ENCODE peak calls at places on chromosomes 12 and 14, in five cellular contexts. F is GM12878, P is H1, E is HepG2, Y is K562. O is an unnamed sample.

GRCh38 chr12:107115119-107115518 is 21.8 kb upstream of the CRY1 start:
- DNase-seq in F (no peak), P (no peak), E (no peak), Y (no peak), O (no peak)

GRCh38 chr12:28415755-28416154 is 225.5 kb downstream of the CCDC91 start:
- DNase-seq in F (no peak), P (no peak), E (no peak), Y (no peak), O (no peak)

GRCh38 chr12:4824415-4824814 is 85.3 kb upstream of the KCNA1 start:
- DNase-seq in F (no peak), P (no peak), E (no peak), Y (no peak), O (no peak)

GRCh38 chr12:49873361-49873934 is 30.3 kb downstream of the FAIM2 start:
- DNase-seq in F (no peak), P (no peak), E (no peak), Y (no peak), O (no peak)

GRCh38 chr14:57486767-57487379 is 6.8 kb downstream of the CCDC198 start:
- DNase-seq in F (no peak), P (no peak), E (peak), Y (peak), O (peak)

GRCh38 chr14:58829594-58829993 is 191.8 kb downstream of the DACT1 start:
- DNase-seq in F (no peak), P (no peak), E (peak), Y (no peak), O (no peak)

GRCh38 chr14:50831704-50832130 is 755 bp upstream of the NIN start:
- DNase-seq in F (no peak), P (no peak), E (no peak), Y (no peak), O (no peak)

GRCh38 chr12:27841392-27841882 is 61.4 kb upstream of the MANSC4 start:
- DNase-seq in F (no peak), P (no peak), E (no peak), Y (no peak), O (peak)

GRCh38 chr12:15227004-15227679 is 5.9 kb upstream of the RERG start:
- DNase-seq in F (no peak), P (peak), E (peak), Y (peak), O (peak)

GRCh38 chr14:102891556-102891955 is 30.9 kb upstream of the AMN start:
- DNase-seq in F (no peak), P (no peak), E (no peak), Y (no peak), O (no peak)

GRCh38 chr12:69046372-69046771 is 113.4 kb upstream of the CPM start:
- DNase-seq in F (no peak), P (no peak), E (peak), Y (no peak), O (no peak)

GRCh38 chr14:50010752-50011151 is 105.6 kb downstream of the VCPKMT start:
- DNase-seq in F (no peak), P (no peak), E (no peak), Y (no peak), O (no peak)

GRCh38 chr12:20432290-20432689 is 64.0 kb downstream of the PDE3A start:
- DNase-seq in F (no peak), P (no peak), E (no peak), Y (no peak), O (no peak)

GRCh38 chr12:102426599-102427541 is 53.5 kb downstream of the IGF1 start:
- DNase-seq in F (no peak), P (no peak), E (no peak), Y (no peak), O (no peak)
- TF ChIP-seq ATF3 in F (no peak), P (no peak), E (no peak), Y (no peak), O (no peak)

DNA sequence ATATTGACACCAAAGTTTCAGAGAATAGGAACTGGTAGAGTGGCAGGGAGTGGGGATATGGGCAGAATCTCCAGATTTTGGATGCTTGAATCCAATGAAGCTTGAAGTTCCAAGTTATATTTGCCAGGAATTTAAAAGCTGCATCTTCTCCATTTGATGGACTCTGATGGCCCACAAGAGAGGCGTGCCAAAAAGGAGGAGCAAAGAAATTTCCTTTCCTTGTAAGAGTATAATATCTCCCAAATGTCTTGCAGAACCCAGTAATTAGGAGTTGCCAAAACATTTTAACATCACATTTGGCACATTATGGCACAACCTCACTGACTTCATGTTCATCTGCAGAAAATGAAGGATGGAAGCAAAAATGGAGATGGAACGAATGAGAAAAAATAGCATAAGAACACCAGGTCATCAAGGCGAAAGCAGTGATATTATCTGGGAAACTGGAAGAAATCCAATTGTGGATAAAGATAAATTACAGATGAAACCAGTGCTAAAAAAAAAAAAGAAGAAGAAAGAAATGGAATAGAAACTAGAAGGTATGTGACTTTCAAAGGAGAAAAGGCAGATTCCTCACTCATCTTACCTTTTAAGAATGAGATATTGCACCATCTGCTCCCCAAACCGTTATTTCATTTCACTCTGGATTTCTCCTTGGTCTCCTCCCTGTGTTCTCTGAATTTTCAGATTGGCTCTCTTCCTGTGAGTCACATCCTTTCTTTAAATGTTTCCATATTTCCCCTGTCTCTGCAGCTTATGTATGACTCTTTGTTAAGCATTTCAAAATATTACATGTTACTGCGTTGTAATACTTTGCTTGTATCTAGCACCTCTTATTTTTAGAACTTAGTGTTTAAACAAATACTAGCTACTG is 13.5 kb upstream of the FLRT2 start:
- DNase-seq in F (no peak), P (no peak), E (no peak), Y (no peak), O (no peak)
- H3K4me2 ChIP-seq in F (no peak), P (no peak), E (no peak), Y (no peak), O (no peak)

DNA sequence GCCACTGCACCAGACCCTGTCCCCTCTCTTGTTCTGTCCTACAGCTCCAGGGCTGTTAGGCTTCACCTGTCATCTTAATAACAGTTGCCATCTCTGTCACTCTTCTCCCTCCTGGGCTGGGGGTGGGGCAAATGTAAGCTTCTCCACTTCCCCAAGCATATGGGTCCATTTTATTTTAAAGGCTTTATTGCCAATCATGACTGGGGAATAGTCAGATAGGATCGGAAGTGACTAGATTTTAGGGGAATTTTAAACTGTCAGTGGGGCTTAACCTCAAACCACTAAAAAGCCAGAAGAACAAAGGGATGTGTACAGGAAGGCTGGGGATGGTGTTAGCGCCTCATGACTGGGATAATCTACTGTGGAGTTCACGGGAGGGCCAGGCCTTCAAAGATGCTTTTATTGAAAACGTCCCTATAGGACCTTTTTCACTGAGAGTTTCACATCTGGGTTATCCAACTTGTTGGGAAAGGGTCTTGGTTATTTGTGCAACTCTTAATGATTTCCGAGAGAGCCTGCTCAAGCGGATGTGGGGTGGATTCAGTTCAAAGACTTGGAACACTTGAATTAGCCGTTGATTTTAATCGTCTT is 41.6 kb downstream of the CHST11 start:
- DNase-seq in F (no peak), P (no peak), E (no peak), Y (no peak), O (peak)
- TF ChIP-seq ATF3 in F (no peak), P (no peak), E (no peak), Y (no peak), O (no peak)

GRCh38 chr12:66803972-66804371 is 125.1 kb upstream of the GRIP1 start:
- DNase-seq in F (no peak), P (no peak), E (no peak), Y (no peak), O (no peak)
- H3K4me2 ChIP-seq in F (no peak), P (peak), E (no peak), Y (no peak), O (no peak)

GRCh38 chr14:101230161-101230850 is 326.8 kb upstream of the RTL1 start:
- DNase-seq in F (no peak), P (peak), E (no peak), Y (peak), O (no peak)

GRCh38 chr14:101227611-101228594 is 324.4 kb upstream of the RTL1 start:
- DNase-seq in F (no peak), P (peak), E (no peak), Y (no peak), O (no peak)

GRCh38 chr14:101228949-101229541 is 325.5 kb upstream of the RTL1 start:
- DNase-seq in F (no peak), P (peak), E (no peak), Y (no peak), O (no peak)

GRCh38 chr14:101230851-101231550 is 327.5 kb upstream of the RTL1 start:
- DNase-seq in F (no peak), P (no peak), E (no peak), Y (no peak), O (no peak)

GRCh38 chr14:101229666-101230065 is 326.1 kb upstream of the RTL1 start:
- DNase-seq in F (no peak), P (peak), E (no peak), Y (peak), O (no peak)
- TF ChIP-seq ATF3 in F (no peak), P (no peak), E (no peak), Y (no peak), O (no peak)

DNA sequence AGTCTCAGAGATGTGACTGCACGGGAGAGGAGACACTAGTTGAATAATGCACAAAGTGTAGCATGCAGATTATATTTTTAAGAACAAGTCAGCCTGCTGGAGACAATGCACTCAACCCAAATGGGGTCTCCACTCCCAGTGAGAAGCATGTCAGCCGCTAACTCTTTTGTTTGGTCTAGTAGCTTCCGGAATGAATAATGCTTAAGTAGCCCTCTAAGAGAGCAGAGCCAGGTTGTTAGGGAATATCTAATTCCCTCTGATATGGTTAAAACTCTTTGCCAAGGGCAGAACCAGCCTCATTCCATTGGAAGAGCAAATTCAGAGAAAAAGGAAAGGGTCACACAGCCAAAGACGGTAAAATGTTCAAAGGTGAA is 80.4 kb downstream of the DAD1 start:
- DNase-seq in F (no peak), P (no peak), E (no peak), Y (no peak), O (no peak)
- H3K4me2 ChIP-seq in F (peak), P (no peak), E (no peak), Y (no peak), O (no peak)

DNA sequence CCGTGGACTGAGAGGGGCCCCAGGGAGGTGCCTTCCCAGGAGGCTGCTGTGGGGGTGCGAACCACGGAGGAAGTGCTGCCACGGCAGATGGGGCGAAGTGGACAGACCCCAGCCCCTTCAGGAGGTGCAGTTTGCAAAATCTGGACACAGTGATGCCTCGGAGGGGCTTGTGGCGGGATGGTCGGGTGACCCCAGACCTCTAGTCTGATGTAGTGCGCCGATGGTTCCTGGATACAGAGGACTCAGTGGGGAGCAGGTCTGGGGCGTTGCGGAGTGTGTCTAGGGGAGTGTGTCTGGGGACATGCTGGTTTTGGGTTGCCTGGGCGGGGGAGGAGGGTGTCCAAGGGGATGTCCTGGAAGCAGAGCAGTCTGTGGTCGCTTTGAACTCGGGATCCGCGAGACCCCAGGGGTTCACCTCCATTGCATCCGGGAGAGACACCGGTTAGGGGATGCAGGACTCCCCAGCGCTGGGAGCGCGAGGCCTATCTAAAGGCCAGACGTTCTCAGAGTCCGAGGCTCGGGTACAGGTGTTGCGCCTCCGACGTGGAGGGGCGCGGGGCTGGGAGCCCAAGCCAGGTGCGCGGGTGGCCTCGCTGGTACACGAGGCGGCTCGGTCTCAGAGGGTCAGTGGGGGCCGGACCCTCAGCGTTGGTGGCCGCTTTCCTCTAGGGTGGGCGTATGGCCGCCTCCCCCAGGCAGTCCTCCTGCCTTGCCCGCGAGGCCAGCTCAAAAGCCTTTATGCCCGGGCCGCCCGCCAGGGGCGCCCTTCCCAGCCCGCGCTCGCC is 73.3 kb downstream of the DIO3 start:
- DNase-seq in F (no peak), P (peak), E (no peak), Y (no peak), O (no peak)
- TF ChIP-seq ATF3 in F (no peak), P (no peak), E (no peak), Y (no peak), O (no peak)